ENCODE peak calls at places on chromosomes 13 and 19, in four cellular contexts. One of them, this sample, is unnamed.

GRCh38 chr19:17075860-17076538 is 422 bp downstream of the MYO9B start:
- DNase-seq in activated B cell treated with CpG ODN at 0.5 μM for 24 hours: peak
- DNase-seq in fibroblast of lung: peak
- DNase-seq in brain microvascular endothelial cell: peak
- DNase-seq in this sample: no peak

GRCh38 chr13:74090397-74090796 is 43.8 kb downstream of the KLF12 start:
- DNase-seq in activated B cell treated with CpG ODN at 0.5 μM for 24 hours: no peak
- DNase-seq in fibroblast of lung: peak
- DNase-seq in brain microvascular endothelial cell: no peak
- DNase-seq in this sample: no peak

GRCh38 chr19:49502866-49503581 is 6.8 kb downstream of the RPS11 start:
- DNase-seq in activated B cell treated with CpG ODN at 0.5 μM for 24 hours: no peak
- DNase-seq in fibroblast of lung: peak
- DNase-seq in brain microvascular endothelial cell: peak
- DNase-seq in this sample: no peak

GRCh38 chr13:114047358-114047881 is 73.5 kb upstream of the C13orf46 start:
- DNase-seq in activated B cell treated with CpG ODN at 0.5 μM for 24 hours: no peak
- DNase-seq in fibroblast of lung: peak
- DNase-seq in brain microvascular endothelial cell: no peak
- DNase-seq in this sample: no peak

GRCh38 chr13:78589206-78589605 is 14.1 kb downstream of the POU4F1 start:
- DNase-seq in activated B cell treated with CpG ODN at 0.5 μM for 24 hours: no peak
- DNase-seq in fibroblast of lung: peak
- DNase-seq in brain microvascular endothelial cell: no peak
- DNase-seq in this sample: no peak

GRCh38 chr19:1045247-1045603 is 5.3 kb downstream of the ABCA7 start:
- DNase-seq in activated B cell treated with CpG ODN at 0.5 μM for 24 hours: peak
- DNase-seq in fibroblast of lung: no peak
- DNase-seq in brain microvascular endothelial cell: no peak
- DNase-seq in this sample: no peak

GRCh38 chr13:65768545-65768944 is 1461.6 kb downstream of the PCDH9 start:
- DNase-seq in activated B cell treated with CpG ODN at 0.5 μM for 24 hours: no peak
- DNase-seq in fibroblast of lung: no peak
- DNase-seq in brain microvascular endothelial cell: no peak
- DNase-seq in this sample: no peak

GRCh38 chr19:20247016-20247683 is 80.1 kb downstream of the ZNF486 start:
- DNase-seq in activated B cell treated with CpG ODN at 0.5 μM for 24 hours: no peak
- DNase-seq in fibroblast of lung: peak
- DNase-seq in brain microvascular endothelial cell: no peak
- DNase-seq in this sample: no peak

GRCh38 chr13:20387441-20387971 is 138.2 kb downstream of the CRYL1 start:
- DNase-seq in activated B cell treated with CpG ODN at 0.5 μM for 24 hours: no peak
- DNase-seq in fibroblast of lung: peak
- DNase-seq in brain microvascular endothelial cell: no peak
- DNase-seq in this sample: no peak

GRCh38 chr13:47796816-47797215 is 204.3 kb downstream of the SUCLA2 start:
- DNase-seq in activated B cell treated with CpG ODN at 0.5 μM for 24 hours: no peak
- DNase-seq in fibroblast of lung: no peak
- DNase-seq in brain microvascular endothelial cell: no peak
- DNase-seq in this sample: no peak

GRCh38 chr19:29667941-29668340 is 2.7 kb downstream of the PLEKHF1 start:
- DNase-seq in activated B cell treated with CpG ODN at 0.5 μM for 24 hours: no peak
- DNase-seq in fibroblast of lung: no peak
- DNase-seq in brain microvascular endothelial cell: no peak
- DNase-seq in this sample: no peak

GRCh38 chr13:108987488-108987887 is 358.1 kb downstream of the MYO16 start:
- DNase-seq in activated B cell treated with CpG ODN at 0.5 μM for 24 hours: no peak
- DNase-seq in fibroblast of lung: peak
- DNase-seq in brain microvascular endothelial cell: no peak
- DNase-seq in this sample: no peak

GRCh38 chr19:35519291-35519690 is 5.8 kb upstream of the DMKN start:
- DNase-seq in activated B cell treated with CpG ODN at 0.5 μM for 24 hours: no peak
- DNase-seq in fibroblast of lung: peak
- DNase-seq in brain microvascular endothelial cell: no peak
- DNase-seq in this sample: no peak

GRCh38 chr19:37763488-37763887 is 15.9 kb downstream of the ZNF573 start:
- DNase-seq in activated B cell treated with CpG ODN at 0.5 μM for 24 hours: no peak
- DNase-seq in fibroblast of lung: peak
- DNase-seq in brain microvascular endothelial cell: no peak
- DNase-seq in this sample: no peak

GRCh38 chr19:12834418-12834943 is at the start of gene RTBDN:
- DNase-seq in activated B cell treated with CpG ODN at 0.5 μM for 24 hours: no peak
- DNase-seq in fibroblast of lung: no peak
- DNase-seq in brain microvascular endothelial cell: no peak
- DNase-seq in this sample: no peak

GRCh38 chr19:7932276-7932929 is 6.5 kb upstream of the CTXN1 start:
- DNase-seq in activated B cell treated with CpG ODN at 0.5 μM for 24 hours: no peak
- DNase-seq in fibroblast of lung: no peak
- DNase-seq in brain microvascular endothelial cell: no peak
- DNase-seq in this sample: no peak

GRCh38 chr19:45994989-45995714 is at the start of gene CCDC61:
- DNase-seq in activated B cell treated with CpG ODN at 0.5 μM for 24 hours: peak
- DNase-seq in fibroblast of lung: peak
- DNase-seq in brain microvascular endothelial cell: peak
- DNase-seq in this sample: peak

GRCh38 chr13:107767119-107767518 is 448.2 kb downstream of the LIG4 start:
- DNase-seq in activated B cell treated with CpG ODN at 0.5 μM for 24 hours: no peak
- DNase-seq in fibroblast of lung: no peak
- DNase-seq in brain microvascular endothelial cell: no peak
- DNase-seq in this sample: no peak

GRCh38 chr13:19862511-19863313 is 737 bp downstream of the ZMYM5 start:
- DNase-seq in activated B cell treated with CpG ODN at 0.5 μM for 24 hours: peak
- DNase-seq in fibroblast of lung: peak
- DNase-seq in brain microvascular endothelial cell: peak
- DNase-seq in this sample: no peak

GRCh38 chr13:100600915-100601314 is 12.3 kb upstream of the GGACT start:
- DNase-seq in activated B cell treated with CpG ODN at 0.5 μM for 24 hours: no peak
- DNase-seq in fibroblast of lung: no peak
- DNase-seq in brain microvascular endothelial cell: no peak
- DNase-seq in this sample: no peak

GRCh38 chr19:38736036-38736412 is 8.2 kb downstream of the CAPN12 start:
- DNase-seq in activated B cell treated with CpG ODN at 0.5 μM for 24 hours: peak
- DNase-seq in fibroblast of lung: peak
- DNase-seq in brain microvascular endothelial cell: no peak
- DNase-seq in this sample: no peak

GRCh38 chr13:112756967-112757758 is 67.3 kb downstream of the ATP11A start:
- DNase-seq in activated B cell treated with CpG ODN at 0.5 μM for 24 hours: no peak
- DNase-seq in fibroblast of lung: no peak
- DNase-seq in brain microvascular endothelial cell: no peak
- DNase-seq in this sample: no peak

GRCh38 chr19:13554506-13555235 is 48.4 kb upstream of the CACNA1A start:
- DNase-seq in activated B cell treated with CpG ODN at 0.5 μM for 24 hours: no peak
- DNase-seq in fibroblast of lung: peak
- DNase-seq in brain microvascular endothelial cell: no peak
- DNase-seq in this sample: no peak

GRCh38 chr13:113411216-113412023 is 41.9 kb downstream of the ADPRHL1 start:
- DNase-seq in activated B cell treated with CpG ODN at 0.5 μM for 24 hours: no peak
- DNase-seq in fibroblast of lung: peak
- DNase-seq in brain microvascular endothelial cell: peak
- DNase-seq in this sample: no peak

GRCh38 chr19:16226878-16227836 is 29.4 kb downstream of the AP1M1 start:
- DNase-seq in activated B cell treated with CpG ODN at 0.5 μM for 24 hours: no peak
- DNase-seq in fibroblast of lung: no peak
- DNase-seq in brain microvascular endothelial cell: no peak
- DNase-seq in this sample: no peak

GRCh38 chr19:35710784-35711723 is 6.7 kb downstream of the ZBTB32 start:
- DNase-seq in activated B cell treated with CpG ODN at 0.5 μM for 24 hours: peak
- DNase-seq in fibroblast of lung: no peak
- DNase-seq in brain microvascular endothelial cell: no peak
- DNase-seq in this sample: no peak

GRCh38 chr13:112637017-112637801 is 49.3 kb upstream of the TUBGCP3 start:
- DNase-seq in activated B cell treated with CpG ODN at 0.5 μM for 24 hours: no peak
- DNase-seq in fibroblast of lung: no peak
- DNase-seq in brain microvascular endothelial cell: no peak
- DNase-seq in this sample: no peak

GRCh38 chr19:16739546-16739945 is 19.9 kb downstream of the NWD1 start:
- DNase-seq in activated B cell treated with CpG ODN at 0.5 μM for 24 hours: no peak
- DNase-seq in fibroblast of lung: no peak
- DNase-seq in brain microvascular endothelial cell: peak
- DNase-seq in this sample: no peak

DNA sequence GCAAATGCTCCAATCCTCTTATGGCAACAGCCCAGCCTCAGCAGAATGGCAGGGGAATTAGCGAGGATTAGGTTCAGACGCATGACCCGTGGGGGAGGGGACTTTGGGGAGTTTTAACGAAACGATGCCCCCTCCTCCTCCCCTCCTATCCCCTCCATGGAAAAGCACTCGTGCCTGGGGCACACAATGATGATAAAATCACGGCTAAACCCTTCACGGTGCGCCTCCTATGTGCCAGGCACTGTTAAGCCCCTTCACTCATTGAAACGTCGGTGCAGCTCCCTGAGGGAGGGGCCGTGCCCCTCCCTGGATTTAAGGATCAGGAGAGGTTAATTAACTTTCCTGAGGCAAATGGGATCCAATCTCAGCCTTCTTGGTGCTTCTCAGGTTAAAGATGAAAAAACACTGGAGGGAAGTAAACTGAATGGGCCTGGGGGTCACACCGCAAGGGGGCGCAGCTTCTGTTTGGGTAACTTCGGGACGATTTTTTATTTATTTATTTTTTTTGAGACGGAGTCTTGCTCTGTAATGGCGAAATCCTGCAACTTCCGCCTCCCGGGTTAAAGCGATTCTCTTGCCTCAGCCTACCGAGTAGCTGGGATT is 10.1 kb upstream of the TPRX2 start:
- DNase-seq in activated B cell treated with CpG ODN at 0.5 μM for 24 hours: no peak
- DNase-seq in fibroblast of lung: no peak
- DNase-seq in brain microvascular endothelial cell: peak
- DNase-seq in this sample: no peak
- TF ChIP-seq CTCF in activated B cell treated with CpG ODN at 0.5 μM for 24 hours: no peak
- TF ChIP-seq CTCF in fibroblast of lung: peak
- TF ChIP-seq CTCF in brain microvascular endothelial cell: peak
- TF ChIP-seq CTCF in this sample: peak

GRCh38 chr19:43429395-43429794 is 14.7 kb downstream of the TEX101 start:
- DNase-seq in activated B cell treated with CpG ODN at 0.5 μM for 24 hours: no peak
- DNase-seq in fibroblast of lung: no peak
- DNase-seq in brain microvascular endothelial cell: no peak
- DNase-seq in this sample: no peak

GRCh38 chr19:43423779-43424178 is 9.1 kb downstream of the TEX101 start:
- DNase-seq in activated B cell treated with CpG ODN at 0.5 μM for 24 hours: no peak
- DNase-seq in fibroblast of lung: no peak
- DNase-seq in brain microvascular endothelial cell: no peak
- DNase-seq in this sample: no peak

GRCh38 chr19:43422689-43423066 is 8.0 kb downstream of the TEX101 start:
- DNase-seq in activated B cell treated with CpG ODN at 0.5 μM for 24 hours: no peak
- DNase-seq in fibroblast of lung: no peak
- DNase-seq in brain microvascular endothelial cell: no peak
- DNase-seq in this sample: no peak

GRCh38 chr19:43422000-43422688 is 7.5 kb downstream of the TEX101 start:
- DNase-seq in activated B cell treated with CpG ODN at 0.5 μM for 24 hours: no peak
- DNase-seq in fibroblast of lung: no peak
- DNase-seq in brain microvascular endothelial cell: no peak
- DNase-seq in this sample: no peak

GRCh38 chr19:43425567-43426392 is 11.1 kb downstream of the TEX101 start:
- DNase-seq in activated B cell treated with CpG ODN at 0.5 μM for 24 hours: no peak
- DNase-seq in fibroblast of lung: peak
- DNase-seq in brain microvascular endothelial cell: no peak
- DNase-seq in this sample: no peak
- TF ChIP-seq CTCF in activated B cell treated with CpG ODN at 0.5 μM for 24 hours: no peak
- TF ChIP-seq CTCF in fibroblast of lung: peak
- TF ChIP-seq CTCF in brain microvascular endothelial cell: peak
- TF ChIP-seq CTCF in this sample: peak

DNA sequence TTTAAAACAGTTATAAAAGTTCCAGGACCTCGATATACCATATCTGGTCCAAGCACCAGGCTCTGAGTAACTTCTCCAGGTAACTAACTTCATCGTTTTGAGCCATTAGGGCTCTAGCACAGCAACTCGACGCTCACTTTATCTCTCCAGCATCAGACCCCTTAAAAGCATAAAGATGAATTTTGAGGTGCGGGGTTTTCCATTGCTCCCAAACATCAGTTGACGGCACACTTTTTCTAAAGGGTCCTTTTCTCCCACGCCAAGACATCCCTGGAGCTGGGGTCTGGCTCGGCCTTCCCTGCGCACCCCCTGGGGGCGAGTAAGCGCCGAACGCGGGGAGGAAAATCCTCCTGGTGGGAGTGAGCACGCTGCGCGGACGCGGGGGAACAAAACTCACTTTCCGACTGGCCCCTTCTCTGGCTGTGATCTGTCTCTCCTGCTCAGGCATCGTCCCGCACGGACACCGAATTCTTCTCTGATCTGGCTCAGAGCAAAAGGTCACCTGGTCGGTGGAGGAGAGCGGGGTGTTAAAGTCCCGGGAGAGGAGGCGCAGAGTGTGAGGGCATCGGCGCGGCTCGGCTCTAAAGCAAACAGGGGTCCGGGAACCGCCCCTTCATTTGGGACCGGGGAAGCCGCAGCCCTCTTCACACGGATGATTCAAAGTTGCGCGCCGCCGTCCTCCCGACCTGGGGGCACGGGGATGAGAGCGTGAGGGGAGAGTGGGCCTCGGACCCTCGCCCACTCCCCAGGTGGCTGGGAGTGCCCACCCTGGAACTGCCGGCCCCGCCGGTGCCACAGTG is at the start of gene ATP7B:
- DNase-seq in activated B cell treated with CpG ODN at 0.5 μM for 24 hours: no peak
- DNase-seq in fibroblast of lung: peak
- DNase-seq in brain microvascular endothelial cell: no peak
- DNase-seq in this sample: no peak
- TF ChIP-seq CTCF in activated B cell treated with CpG ODN at 0.5 μM for 24 hours: no peak
- TF ChIP-seq CTCF in fibroblast of lung: no peak
- TF ChIP-seq CTCF in brain microvascular endothelial cell: peak
- TF ChIP-seq CTCF in this sample: peak

GRCh38 chr19:58578430-58578925 is 5.3 kb upstream of the MZF1 start:
- DNase-seq in activated B cell treated with CpG ODN at 0.5 μM for 24 hours: no peak
- DNase-seq in fibroblast of lung: no peak
- DNase-seq in brain microvascular endothelial cell: no peak
- DNase-seq in this sample: no peak
- TF ChIP-seq CTCF in activated B cell treated with CpG ODN at 0.5 μM for 24 hours: no peak
- TF ChIP-seq CTCF in fibroblast of lung: no peak
- TF ChIP-seq CTCF in brain microvascular endothelial cell: no peak
- TF ChIP-seq CTCF in this sample: no peak

DNA sequence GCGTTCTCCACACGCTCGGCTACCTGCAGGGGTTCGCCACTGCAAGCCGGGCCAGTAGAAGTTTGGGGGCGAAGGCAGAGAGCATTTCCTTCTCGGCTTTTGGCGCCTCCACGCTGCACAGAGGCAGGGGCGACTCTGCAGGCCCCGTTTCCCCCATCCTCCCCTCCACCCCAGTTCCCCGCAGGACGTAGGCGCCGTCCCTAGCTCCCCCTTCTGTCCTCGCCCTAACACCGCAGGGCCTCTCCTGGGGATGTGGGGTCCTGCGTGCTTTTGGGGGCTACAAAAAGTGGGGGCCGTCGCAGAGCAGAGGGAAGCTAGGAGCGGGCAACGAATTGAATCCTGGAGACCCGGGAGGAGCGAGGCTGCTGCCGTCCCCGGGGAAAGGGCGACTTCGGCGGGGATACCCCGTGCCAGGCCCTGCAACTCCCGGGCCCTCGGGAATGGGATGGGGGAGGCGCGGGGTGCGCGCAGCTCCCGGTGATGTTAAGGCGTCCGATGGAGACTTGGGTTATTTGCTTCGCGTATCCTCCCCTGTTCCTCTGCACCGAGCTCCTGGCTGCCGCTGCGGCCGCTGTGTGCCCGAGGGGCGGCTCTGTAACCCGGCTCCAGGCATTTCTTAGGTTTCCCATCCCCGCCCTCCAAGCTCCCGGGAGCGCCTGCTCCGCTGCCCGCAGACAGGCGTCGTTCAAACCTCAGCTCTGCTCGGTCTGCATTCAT is 255.9 kb upstream of the SOX21 start:
- DNase-seq in activated B cell treated with CpG ODN at 0.5 μM for 24 hours: no peak
- DNase-seq in fibroblast of lung: peak
- DNase-seq in brain microvascular endothelial cell: no peak
- DNase-seq in this sample: peak
- TF ChIP-seq CTCF in activated B cell treated with CpG ODN at 0.5 μM for 24 hours: no peak
- TF ChIP-seq CTCF in fibroblast of lung: no peak
- TF ChIP-seq CTCF in brain microvascular endothelial cell: peak
- TF ChIP-seq CTCF in this sample: no peak